ENCODE peak calls at places on chromosomes 1 and 21, in five cellular contexts. One of them, this sample, is unnamed.

GRCh38 chr1:242004751-242005495 is 6.0 kb upstream of the MAP1LC3C start:
- DNase-seq in progenitor cell of endocrine pancreas: no peak
- DNase-seq in GF-D8: no peak
- DNase-seq in lower leg skin: no peak
- DNase-seq in NCI-H146: no peak
- DNase-seq in this sample: no peak

GRCh38 chr1:228777211-228777610 is 41.9 kb downstream of the RHOU start:
- DNase-seq in progenitor cell of endocrine pancreas: no peak
- DNase-seq in NCI-H146: no peak
- DNase-seq in lower leg skin: no peak
- DNase-seq in GF-D8: no peak
- DNase-seq in this sample: no peak

GRCh38 chr1:53656062-53656915 is 82.7 kb downstream of the GLIS1 start:
- DNase-seq in progenitor cell of endocrine pancreas: no peak
- DNase-seq in GF-D8: no peak
- DNase-seq in lower leg skin: no peak
- DNase-seq in NCI-H146: no peak
- DNase-seq in this sample: no peak

GRCh38 chr1:11569551-11569950 is 84.7 kb downstream of the FBXO2 start:
- DNase-seq in NCI-H146: no peak
- DNase-seq in GF-D8: no peak
- DNase-seq in lower leg skin: no peak
- DNase-seq in progenitor cell of endocrine pancreas: no peak
- DNase-seq in this sample: no peak

GRCh38 chr1:74010206-74010605 is 187.8 kb downstream of the LRRIQ3 start:
- DNase-seq in GF-D8: no peak
- DNase-seq in lower leg skin: no peak
- DNase-seq in NCI-H146: no peak
- DNase-seq in progenitor cell of endocrine pancreas: no peak
- DNase-seq in this sample: no peak

GRCh38 chr1:230632273-230632873 is 9.9 kb upstream of the COG2 start:
- DNase-seq in NCI-H146: peak
- DNase-seq in lower leg skin: no peak
- DNase-seq in progenitor cell of endocrine pancreas: no peak
- DNase-seq in GF-D8: no peak
- DNase-seq in this sample: no peak

GRCh38 chr1:226737819-226738420 is 1.2 kb downstream of the ITPKB start:
- DNase-seq in lower leg skin: peak
- DNase-seq in NCI-H146: peak
- DNase-seq in GF-D8: no peak
- DNase-seq in progenitor cell of endocrine pancreas: peak
- DNase-seq in this sample: no peak

GRCh38 chr1:6500446-6501406 is 9.3 kb upstream of the PLEKHG5 start:
- DNase-seq in NCI-H146: no peak
- DNase-seq in lower leg skin: no peak
- DNase-seq in GF-D8: no peak
- DNase-seq in progenitor cell of endocrine pancreas: no peak
- DNase-seq in this sample: no peak

GRCh38 chr1:190126728-190127127 is 350.9 kb downstream of the BRINP3 start:
- DNase-seq in NCI-H146: peak
- DNase-seq in GF-D8: no peak
- DNase-seq in lower leg skin: no peak
- DNase-seq in progenitor cell of endocrine pancreas: no peak
- DNase-seq in this sample: no peak

GRCh38 chr1:153652795-153653507 is 5.6 kb upstream of the SNAPIN start:
- DNase-seq in progenitor cell of endocrine pancreas: no peak
- DNase-seq in lower leg skin: no peak
- DNase-seq in NCI-H146: no peak
- DNase-seq in GF-D8: no peak
- DNase-seq in this sample: no peak

GRCh38 chr1:232813082-232813481 is 7.9 kb downstream of the MAP10 start:
- DNase-seq in lower leg skin: no peak
- DNase-seq in progenitor cell of endocrine pancreas: no peak
- DNase-seq in NCI-H146: no peak
- DNase-seq in GF-D8: no peak
- DNase-seq in this sample: no peak

GRCh38 chr1:40532844-40533424 is 1.5 kb downstream of the ZNF684 start:
- DNase-seq in progenitor cell of endocrine pancreas: no peak
- DNase-seq in NCI-H146: peak
- DNase-seq in GF-D8: peak
- DNase-seq in lower leg skin: no peak
- DNase-seq in this sample: no peak

GRCh38 chr1:200184196-200184595 is 156.7 kb downstream of the NR5A2 start:
- DNase-seq in progenitor cell of endocrine pancreas: no peak
- DNase-seq in lower leg skin: peak
- DNase-seq in NCI-H146: no peak
- DNase-seq in GF-D8: peak
- DNase-seq in this sample: no peak

GRCh38 chr1:223641523-223642039 is 23.9 kb downstream of the CAPN8 start:
- DNase-seq in NCI-H146: no peak
- DNase-seq in progenitor cell of endocrine pancreas: no peak
- DNase-seq in lower leg skin: no peak
- DNase-seq in GF-D8: no peak
- DNase-seq in this sample: no peak

GRCh38 chr1:116224111-116224510 is 112.9 kb downstream of the MAB21L3 start:
- DNase-seq in GF-D8: no peak
- DNase-seq in NCI-H146: no peak
- DNase-seq in progenitor cell of endocrine pancreas: no peak
- DNase-seq in lower leg skin: no peak
- DNase-seq in this sample: no peak

GRCh38 chr1:245621589-245621988 is 466.8 kb downstream of the KIF26B start:
- DNase-seq in NCI-H146: peak
- DNase-seq in lower leg skin: no peak
- DNase-seq in progenitor cell of endocrine pancreas: no peak
- DNase-seq in GF-D8: no peak
- DNase-seq in this sample: no peak

GRCh38 chr21:41437754-41438153 is 11.7 kb downstream of the MX1 start:
- DNase-seq in NCI-H146: no peak
- DNase-seq in progenitor cell of endocrine pancreas: no peak
- DNase-seq in lower leg skin: no peak
- DNase-seq in GF-D8: peak
- DNase-seq in this sample: no peak

GRCh38 chr1:6730473-6730872 is 28.9 kb upstream of the DNAJC11 start:
- DNase-seq in GF-D8: no peak
- DNase-seq in NCI-H146: no peak
- DNase-seq in lower leg skin: no peak
- DNase-seq in progenitor cell of endocrine pancreas: no peak
- DNase-seq in this sample: no peak

GRCh38 chr1:234893725-234894630 is 234.7 kb downstream of the TOMM20 start:
- DNase-seq in lower leg skin: no peak
- DNase-seq in GF-D8: no peak
- DNase-seq in progenitor cell of endocrine pancreas: no peak
- DNase-seq in NCI-H146: peak
- DNase-seq in this sample: no peak

GRCh38 chr1:188363943-188364342 is 1535.2 kb downstream of the PLA2G4A start:
- DNase-seq in lower leg skin: no peak
- DNase-seq in NCI-H146: no peak
- DNase-seq in progenitor cell of endocrine pancreas: no peak
- DNase-seq in GF-D8: no peak
- DNase-seq in this sample: no peak

GRCh38 chr1:20090119-20090518 is 20.1 kb downstream of the PLA2G5 start:
- DNase-seq in NCI-H146: no peak
- DNase-seq in progenitor cell of endocrine pancreas: no peak
- DNase-seq in lower leg skin: no peak
- DNase-seq in GF-D8: no peak
- DNase-seq in this sample: no peak

GRCh38 chr1:14626869-14627607 is 28.6 kb downstream of the KAZN start:
- DNase-seq in lower leg skin: no peak
- DNase-seq in progenitor cell of endocrine pancreas: no peak
- DNase-seq in NCI-H146: peak
- DNase-seq in GF-D8: no peak
- DNase-seq in this sample: no peak

GRCh38 chr1:28161770-28162550 is 14.5 kb downstream of the PTAFR start:
- DNase-seq in GF-D8: no peak
- DNase-seq in lower leg skin: no peak
- DNase-seq in progenitor cell of endocrine pancreas: no peak
- DNase-seq in NCI-H146: no peak
- DNase-seq in this sample: no peak

GRCh38 chr1:226093621-226094020 is 31.1 kb downstream of the H3-3A start:
- DNase-seq in GF-D8: no peak
- DNase-seq in lower leg skin: no peak
- DNase-seq in NCI-H146: no peak
- DNase-seq in progenitor cell of endocrine pancreas: no peak
- DNase-seq in this sample: no peak

GRCh38 chr1:32887623-32888022 is 1.3 kb downstream of the HPCA start:
- DNase-seq in NCI-H146: no peak
- DNase-seq in GF-D8: no peak
- DNase-seq in lower leg skin: no peak
- DNase-seq in progenitor cell of endocrine pancreas: no peak
- DNase-seq in this sample: no peak

GRCh38 chr1:30329802-30330557 is 393.4 kb downstream of the MATN1 start:
- DNase-seq in GF-D8: no peak
- DNase-seq in progenitor cell of endocrine pancreas: no peak
- DNase-seq in lower leg skin: no peak
- DNase-seq in NCI-H146: no peak
- DNase-seq in this sample: no peak

GRCh38 chr1:58799080-58799479 is 15.2 kb upstream of the JUN start:
- DNase-seq in GF-D8: no peak
- DNase-seq in lower leg skin: no peak
- DNase-seq in NCI-H146: no peak
- DNase-seq in progenitor cell of endocrine pancreas: no peak
- DNase-seq in this sample: no peak

GRCh38 chr1:1461721-1462317 is 9.7 kb upstream of the ATAD3B start:
- DNase-seq in NCI-H146: no peak
- DNase-seq in lower leg skin: no peak
- DNase-seq in GF-D8: no peak
- DNase-seq in progenitor cell of endocrine pancreas: no peak
- DNase-seq in this sample: no peak

GRCh38 chr1:19949016-19949415 is 25.6 kb upstream of the PLA2G2E start:
- DNase-seq in lower leg skin: no peak
- DNase-seq in NCI-H146: no peak
- DNase-seq in progenitor cell of endocrine pancreas: no peak
- DNase-seq in GF-D8: no peak
- DNase-seq in this sample: no peak

This sample was measured in NCI-H1930.